ENCODE peak calls at places on chromosomes 11 and 22, in four cellular contexts. T is heart left ventricle, N is frontal cortex, E is left colon. P is an unnamed sample.

GRCh38 chr11:2777871-2778629 is 78.3 kb upstream of the KCNQ1OT1 start:
- DNase-seq in T (peak; percentile 57), E (peak; percentile 30), N (no peak), P (no peak)

GRCh38 chr11:129365816-129366215 is 9.8 kb upstream of the BARX2 start:
- DNase-seq in N (no peak), T (no peak), E (no peak), P (no peak)

GRCh38 chr11:71103266-71103665 is 149.1 kb downstream of the SHANK2 start:
- DNase-seq in T (peak; percentile 32), E (peak; percentile 8), N (no peak), P (no peak)

GRCh38 chr11:130383363-130384168 is 44.8 kb downstream of the ADAMTS8 start:
- DNase-seq in T (no peak), E (no peak), N (no peak), P (no peak)

GRCh38 chr11:70517996-70518907 is 119.9 kb downstream of the CTTN start:
- DNase-seq in T (peak; percentile 33), E (no peak), N (no peak), P (peak; percentile 16)

GRCh38 chr11:3929689-3930088 is 74.2 kb downstream of the STIM1 start:
- DNase-seq in E (no peak), T (no peak), N (no peak), P (no peak)

GRCh38 chr22:22195265-22196017 is 49.1 kb upstream of the VPREB1 start:
- DNase-seq in E (peak; percentile 74), N (peak; percentile 39), T (peak; percentile 59), P (peak; percentile 89)

GRCh38 chr11:57315491-57315890 is 9.3 kb downstream of the TNKS1BP1 start:
- DNase-seq in N (no peak), E (no peak), T (peak; percentile 51), P (peak; percentile 61)

GRCh38 chr22:30906411-30906810 is 62.2 kb downstream of the MORC2 start:
- DNase-seq in E (no peak), N (no peak), T (no peak), P (no peak)

GRCh38 chr11:25197515-25197914 is 700.7 kb downstream of the LUZP2 start:
- DNase-seq in T (no peak), E (no peak), N (no peak), P (no peak)